ENCODE peak calls at places on chromosomes 2 and 18, in eight cellular contexts. F is stomach, M is AG09309, I is foreskin fibroblast, Q is upper lobe of right lung, N is EH, K is MCF 10A, H is H7. X is an unnamed sample.

GRCh38 chr2:74292752-74293151 is 50.5 kb downstream of the SLC4A5 start:
- DNase-seq in F (peak; percentile 40), M (no peak), I (no peak), Q (no peak), N (peak; percentile 6), K (no peak), H (no peak), X (no peak)

GRCh38 chr2:20457027-20457426 is 10.2 kb downstream of the RHOB start:
- DNase-seq in F (peak; percentile 11), M (no peak), I (no peak), Q (no peak), N (peak; percentile 55), K (no peak), H (no peak), X (no peak)

GRCh38 chr2:150485114-150485870 is 2.2 kb downstream of the RND3 start:
- DNase-seq in F (peak; percentile 89), M (no peak), I (no peak), Q (peak; percentile 92), N (peak; percentile 74), K (peak; percentile 94), H (peak; percentile 78), X (peak; percentile 58)

GRCh38 chr2:202032841-202033316 is 776 bp upstream of the FZD7 start:
- DNase-seq in F (peak; percentile 47), M (no peak), I (peak; percentile 35), Q (peak; percentile 85), N (peak; percentile 61), K (peak; percentile 53), H (peak; percentile 87), X (peak; percentile 77)

GRCh38 chr2:149826471-149827125 is 239.0 kb upstream of the MMADHC start:
- DNase-seq in F (no peak), M (no peak), I (peak; percentile 23), Q (no peak), N (peak; percentile 29), K (peak; percentile 6), H (no peak), X (no peak)

GRCh38 chr2:200156140-200156858 is 150.2 kb upstream of the SPATS2L start:
- DNase-seq in F (no peak), M (peak; percentile 52), I (peak; percentile 84), Q (no peak), N (peak; percentile 84), K (peak; percentile 92), H (no peak), X (peak; percentile 84)

GRCh38 chr2:226738821-226739507 is 60.7 kb downstream of the IRS1 start:
- DNase-seq in F (no peak), M (no peak), I (no peak), Q (no peak), N (peak; percentile 27), K (peak; percentile 5), H (no peak), X (no peak)

GRCh38 chr2:181742908-181743722 is 62.8 kb upstream of the NEUROD1 start:
- DNase-seq in F (peak; percentile 48), M (peak; percentile 25), I (peak; percentile 45), Q (no peak), N (peak; percentile 69), K (peak; percentile 69), H (no peak), X (peak; percentile 70)

GRCh38 chr18:51361130-51361860 is 163.8 kb upstream of the MEX3C start:
- DNase-seq in F (no peak), M (no peak), I (no peak), Q (no peak), N (no peak), K (peak; percentile 23), H (no peak), X (no peak)

GRCh38 chr18:63451774-63452173 is 25.0 kb upstream of the SERPINB5 start:
- DNase-seq in F (no peak), M (no peak), I (peak; percentile 51), Q (no peak), N (peak; percentile 43), K (peak; percentile 92), H (no peak), X (no peak)

GRCh38 chr2:54666741-54667639 is 56.5 kb upstream of the EML6 start:
- DNase-seq in F (peak; percentile 35), M (no peak), I (peak; percentile 18), Q (no peak), N (no peak), K (no peak), H (no peak), X (no peak)

GRCh38 chr2:176468471-176468870 is 199.2 kb downstream of the MTX2 start:
- DNase-seq in F (no peak), M (no peak), I (no peak), Q (no peak), N (peak; percentile 60), K (no peak), H (no peak), X (no peak)

GRCh38 chr2:58699412-58699811 is 458.3 kb upstream of the FANCL start:
- DNase-seq in F (no peak), M (no peak), I (no peak), Q (no peak), N (no peak), K (no peak), H (no peak), X (no peak)

GRCh38 chr2:127103243-127104165 is 3.5 kb downstream of the BIN1 start:
- DNase-seq in F (no peak), M (no peak), I (no peak), Q (no peak), N (no peak), K (no peak), H (peak; percentile 52), X (no peak)

GRCh38 chr18:45837283-45838070 is 12.0 kb downstream of the SIGLEC15 start:
- DNase-seq in F (peak; percentile 60), M (no peak), I (peak; percentile 47), Q (peak; percentile 83), N (peak; percentile 54), K (no peak), H (peak; percentile 84), X (no peak)

GRCh38 chr2:36717556-36718266 is 21.2 kb downstream of the VIT start:
- DNase-seq in F (no peak), M (no peak), I (no peak), Q (no peak), N (no peak), K (no peak), H (no peak), X (no peak)

GRCh38 chr2:205885492-205886099 is 200.4 kb downstream of the INO80D start:
- DNase-seq in F (peak; percentile 89), M (peak; percentile 28), I (peak; percentile 54), Q (peak; percentile 93), N (peak; percentile 72), K (peak; percentile 65), H (peak; percentile 90), X (peak; percentile 85)

GRCh38 chr2:102158336-102158735 is 15.8 kb downstream of the IL1R1 start:
- DNase-seq in F (no peak), M (no peak), I (no peak), Q (no peak), N (no peak), K (no peak), H (no peak), X (no peak)

GRCh38 chr2:24871852-24872323 is 48.1 kb downstream of the ADCY3 start:
- DNase-seq in F (no peak), M (no peak), I (no peak), Q (no peak), N (peak; percentile 36), K (peak; percentile 60), H (peak; percentile 43), X (no peak)

GRCh38 chr2:15363142-15363541 is 198.0 kb downstream of the NBAS start:
- DNase-seq in F (no peak), M (no peak), I (peak; percentile 28), Q (no peak), N (peak; percentile 73), K (peak; percentile 35), H (no peak), X (no peak)

GRCh38 chr2:222972420-222972819 is 79.6 kb upstream of the KCNE4 start:
- DNase-seq in F (no peak), M (no peak), I (no peak), Q (no peak), N (no peak), K (no peak), H (no peak), X (no peak)

GRCh38 chr2:227566012-227566411 is 32.7 kb upstream of the SCYGR2 start:
- DNase-seq in F (no peak), M (no peak), I (no peak), Q (no peak), N (no peak), K (no peak), H (no peak), X (no peak)

GRCh38 chr2:186460465-186460864 is 25.6 kb upstream of the ZC3H15 start:
- DNase-seq in F (no peak), M (no peak), I (no peak), Q (no peak), N (peak; percentile 18), K (peak; percentile 35), H (no peak), X (peak; percentile 61)

GRCh38 chr18:6022840-6023239 is 127.5 kb upstream of the TMEM200C start:
- DNase-seq in F (no peak), M (peak; percentile 14), I (no peak), Q (no peak), N (peak; percentile 57), K (no peak), H (peak; percentile 67), X (no peak)

GRCh38 chr2:233040571-233040970 is 8.1 kb downstream of the NEU2 start:
- DNase-seq in F (no peak), M (no peak), I (no peak), Q (no peak), N (no peak), K (no peak), H (no peak), X (no peak)

GRCh38 chr2:239824051-239824694 is 201.0 kb downstream of the NDUFA10 start:
- DNase-seq in F (peak; percentile 23), M (no peak), I (no peak), Q (peak; percentile 31), N (no peak), K (peak; percentile 89), H (peak; percentile 85), X (peak; percentile 58)

GRCh38 chr18:74775239-74775638 is 177.6 kb downstream of the ZNF407 start:
- DNase-seq in F (no peak), M (no peak), I (peak; percentile 52), Q (no peak), N (peak; percentile 73), K (peak; percentile 3), H (no peak), X (peak; percentile 13)

GRCh38 chr2:158502984-158503383 is 46.2 kb downstream of the PKP4 start:
- DNase-seq in F (no peak), M (peak; percentile 85), I (peak; percentile 69), Q (no peak), N (peak; percentile 96), K (no peak), H (no peak), X (no peak)

GRCh38 chr2:221415789-221416188 is 156.3 kb downstream of the EPHA4 start:
- DNase-seq in F (no peak), M (no peak), I (no peak), Q (no peak), N (peak; percentile 15), K (no peak), H (no peak), X (no peak)

GRCh38 chr2:50722828-50723227 is 309.1 kb downstream of the NRXN1 start:
- DNase-seq in F (no peak), M (no peak), I (no peak), Q (no peak), N (no peak), K (no peak), H (no peak), X (no peak)

GRCh38 chr2:19611491-19612332 is 253.3 kb upstream of the OSR1 start:
- DNase-seq in F (no peak), M (peak; percentile 95), I (peak; percentile 95), Q (no peak), N (peak; percentile 99), K (peak; percentile 82), H (no peak), X (peak; percentile 75)

GRCh38 chr2:187689372-187689771 is 135.1 kb upstream of the TFPI start:
- DNase-seq in F (no peak), M (no peak), I (no peak), Q (no peak), N (peak; percentile 56), K (peak; percentile 36), H (no peak), X (peak; percentile 46)

GRCh38 chr2:160453111-160453820 is 40.3 kb downstream of the RBMS1 start:
- DNase-seq in F (no peak), M (no peak), I (no peak), Q (no peak), N (peak; percentile 21), K (no peak), H (no peak), X (no peak)